ENCODE peak calls at places on chromosomes 1 and 21, in six cellular contexts. G, V, F, E, A and I are unnamed samples.

GRCh38 chr1:45172015-45172414 is 34.4 kb downstream of the ZSWIM5 start:
- DNase-seq in G (no peak), V (no peak), F (no peak), E (no peak), A (peak), I (no peak)

GRCh38 chr1:218584418-218585155 is 239.5 kb downstream of the TGFB2 start:
- DNase-seq in G (peak), V (peak), F (no peak), E (no peak), A (peak), I (no peak)

GRCh38 chr1:36400825-36401601 is 3.3 kb upstream of the LSM10 start:
- DNase-seq in G (peak), V (no peak), F (peak), E (peak), A (no peak), I (peak)

GRCh38 chr1:65022264-65022663 is 55.9 kb upstream of the JAK1 start:
- DNase-seq in G (no peak), V (no peak), F (no peak), E (no peak), A (no peak), I (no peak)

GRCh38 chr1:52192024-52192423 is 50.1 kb downstream of the ZFYVE9 start:
- DNase-seq in G (no peak), V (no peak), F (no peak), E (no peak), A (no peak), I (no peak)

GRCh38 chr1:207628776-207629175 is 16.2 kb upstream of the CR1L start:
- DNase-seq in G (no peak), V (no peak), F (no peak), E (no peak), A (peak), I (no peak)

GRCh38 chr1:53517821-53518352 is 58.7 kb downstream of the DMRTB1 start:
- DNase-seq in G (no peak), V (no peak), F (no peak), E (no peak), A (no peak), I (no peak)

GRCh38 chr1:8077120-8077573 is 51.0 kb upstream of the ERRFI1 start:
- DNase-seq in G (peak), V (peak), F (no peak), E (peak), A (peak), I (peak)

GRCh38 chr21:44421901-44422840 is 33.1 kb upstream of the LRRC3 start:
- DNase-seq in G (no peak), V (no peak), F (no peak), E (no peak), A (no peak), I (no peak)

GRCh38 chr1:76068542-76068941 is 6.0 kb upstream of the ST6GALNAC3 start:
- DNase-seq in G (peak), V (peak), F (no peak), E (no peak), A (peak), I (no peak)

GRCh38 chr1:2459757-2460156 is 16.3 kb upstream of the PLCH2 start:
- DNase-seq in G (no peak), V (peak), F (no peak), E (no peak), A (peak), I (no peak)

GRCh38 chr1:75265792-75266191 is 131.6 kb downstream of the LHX8 start:
- DNase-seq in G (peak), V (peak), F (no peak), E (no peak), A (peak), I (peak)

GRCh38 chr21:45555557-45556301 is 13.5 kb upstream of the SLC19A1 start:
- DNase-seq in G (peak), V (peak), F (no peak), E (peak), A (peak), I (peak)

GRCh38 chr1:112359961-112360767 is 35.9 kb upstream of the CTTNBP2NL start:
- DNase-seq in G (peak), V (peak), F (peak), E (peak), A (no peak), I (peak)

GRCh38 chr1:18649713-18650370 is 19.2 kb downstream of the PAX7 start:
- DNase-seq in G (no peak), V (no peak), F (no peak), E (no peak), A (no peak), I (peak)

GRCh38 chr1:208541225-208541855 is 297.2 kb upstream of the PLXNA2 start:
- DNase-seq in G (no peak), V (no peak), F (no peak), E (no peak), A (peak), I (no peak)

GRCh38 chr1:182768973-182769372 is 20.6 kb upstream of the NPL start:
- DNase-seq in G (no peak), V (peak), F (no peak), E (no peak), A (no peak), I (no peak)

GRCh38 chr1:178931843-178932551 is 61.1 kb upstream of the ANGPTL1 start:
- DNase-seq in G (peak), V (no peak), F (peak), E (peak), A (no peak), I (no peak)

GRCh38 chr1:223417444-223417843 is 24.2 kb downstream of the CCDC185 start:
- DNase-seq in G (no peak), V (peak), F (no peak), E (no peak), A (no peak), I (no peak)

GRCh38 chr1:165289556-165289955 is 67.0 kb downstream of the LMX1A start:
- DNase-seq in G (no peak), V (no peak), F (no peak), E (no peak), A (no peak), I (no peak)

GRCh38 chr1:9382923-9383491 is 90.3 kb downstream of the SPSB1 start:
- DNase-seq in G (no peak), V (no peak), F (no peak), E (no peak), A (no peak), I (no peak)

GRCh38 chr1:9385801-9386573 is 93.3 kb downstream of the SPSB1 start:
- DNase-seq in G (peak), V (no peak), F (no peak), E (no peak), A (no peak), I (no peak)

GRCh38 chr1:9388628-9389184 is 96.0 kb downstream of the SPSB1 start:
- DNase-seq in G (peak), V (no peak), F (no peak), E (peak), A (peak), I (peak)

GRCh38 chr1:9384751-9385245 is 92.1 kb downstream of the SPSB1 start:
- DNase-seq in G (peak), V (no peak), F (no peak), E (peak), A (no peak), I (no peak)

DNA sequence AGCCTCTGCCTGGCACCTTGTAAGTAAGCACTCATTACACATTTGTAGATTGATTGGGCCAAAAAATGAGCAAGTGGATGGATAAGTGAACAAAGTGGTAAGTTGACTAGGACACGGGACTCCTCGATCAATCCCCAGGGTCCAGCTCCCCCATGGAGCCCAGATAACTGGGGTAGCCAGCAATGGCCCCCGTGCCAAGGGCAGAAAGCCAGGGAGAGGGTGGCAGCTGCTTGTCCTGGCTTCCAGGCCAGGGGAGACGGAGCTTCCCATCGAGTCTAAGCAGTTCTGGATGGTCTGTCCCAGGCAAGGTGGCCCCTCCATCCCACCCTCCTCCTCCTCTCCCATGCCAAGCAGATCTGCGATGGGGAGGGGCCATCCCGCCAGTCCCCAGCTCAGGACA is 91.4 kb downstream of the SPSB1 start:
- DNase-seq in G (no peak), V (no peak), F (no peak), E (no peak), A (no peak), I (no peak)
- H3K27ac ChIP-seq in G (no peak), V (no peak), F (peak), E (peak), A (no peak), I (no peak)

DNA sequence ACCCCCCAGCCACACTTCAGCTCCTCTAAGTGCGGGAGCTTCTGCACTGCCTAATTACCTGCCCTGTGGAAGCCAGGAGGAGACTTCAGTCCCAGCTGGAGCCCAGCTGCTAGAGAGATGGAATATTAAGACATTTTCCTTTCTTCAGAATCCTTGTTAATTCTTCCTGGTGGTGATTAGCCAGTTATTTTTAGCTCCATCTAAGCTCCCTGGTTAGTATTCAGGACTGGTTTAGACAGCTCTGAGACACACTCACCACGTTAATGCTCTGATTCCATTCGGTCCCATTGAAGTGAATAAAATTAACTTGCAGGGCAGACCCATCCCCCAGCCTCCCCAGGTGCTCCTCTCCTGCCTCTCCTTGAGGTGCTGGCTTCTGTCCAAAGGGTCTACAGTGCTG is 117.6 kb upstream of the ATP1A1 start:
- DNase-seq in G (no peak), V (no peak), F (no peak), E (no peak), A (no peak), I (no peak)
- H3K27ac ChIP-seq in G (peak), V (no peak), F (no peak), E (no peak), A (no peak), I (no peak)

GRCh38 chr1:212952596-212952995 is 2.3 kb downstream of the VASH2 start:
- DNase-seq in G (no peak), V (no peak), F (no peak), E (no peak), A (no peak), I (no peak)

GRCh38 chr1:212954514-212954913 is 4.2 kb downstream of the VASH2 start:
- DNase-seq in G (no peak), V (no peak), F (no peak), E (no peak), A (no peak), I (no peak)

GRCh38 chr1:212950243-212951057 is at the start of gene VASH2:
- DNase-seq in G (peak), V (peak), F (peak), E (peak), A (peak), I (peak)

GRCh38 chr1:212949771-212950170 is 570 bp upstream of the VASH2 start:
- DNase-seq in G (no peak), V (no peak), F (no peak), E (no peak), A (no peak), I (no peak)

GRCh38 chr1:212951058-212951923 is 950 bp downstream of the VASH2 start:
- DNase-seq in G (peak), V (no peak), F (no peak), E (no peak), A (no peak), I (no peak)
- H3K27ac ChIP-seq in G (no peak), V (no peak), F (no peak), E (no peak), A (no peak), I (no peak)

GRCh38 chr1:30748699-30749401 is 8.7 kb downstream of the LAPTM5 start:
- DNase-seq in G (peak), V (no peak), F (no peak), E (no peak), A (no peak), I (no peak)
- H3K27ac ChIP-seq in G (peak), V (no peak), F (peak), E (no peak), A (no peak), I (no peak)

DNA sequence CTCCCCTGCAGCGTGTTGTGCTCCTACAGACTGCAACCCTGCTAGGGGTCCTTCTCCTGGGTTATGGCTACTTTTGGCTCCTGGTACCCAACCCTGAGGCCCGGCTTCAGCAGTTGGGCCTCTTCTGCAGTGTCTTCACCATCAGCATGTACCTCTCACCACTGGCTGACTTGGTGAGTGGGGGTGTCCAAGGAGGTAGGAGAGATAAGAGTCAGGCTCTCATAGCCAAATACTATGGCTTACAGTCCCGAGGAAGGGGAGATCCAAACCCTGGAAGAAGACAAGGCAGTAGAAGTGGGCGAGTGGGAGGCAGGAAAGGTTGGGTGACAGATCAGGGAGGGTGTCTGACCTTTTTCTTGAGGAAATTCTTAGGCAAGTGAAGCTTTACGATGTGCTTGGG is 1.9 kb downstream of the SLC50A1 start:
- DNase-seq in G (no peak), V (no peak), F (no peak), E (no peak), A (no peak), I (no peak)
- H3K27ac ChIP-seq in G (no peak), V (no peak), F (no peak), E (no peak), A (no peak), I (no peak)

GRCh38 chr1:159916240-159917051 is 8.9 kb downstream of the TAGLN2 start:
- DNase-seq in G (peak), V (peak), F (no peak), E (no peak), A (peak), I (peak)

GRCh38 chr1:159911668-159912067 is 11.7 kb upstream of the CFAP45 start:
- DNase-seq in G (peak), V (no peak), F (no peak), E (no peak), A (no peak), I (no peak)

GRCh38 chr1:159915571-159916239 is 9.6 kb downstream of the TAGLN2 start:
- DNase-seq in G (no peak), V (no peak), F (no peak), E (no peak), A (no peak), I (peak)

GRCh38 chr1:159913451-159914192 is 11.7 kb downstream of the TAGLN2 start:
- DNase-seq in G (no peak), V (no peak), F (no peak), E (no peak), A (peak), I (peak)

DNA sequence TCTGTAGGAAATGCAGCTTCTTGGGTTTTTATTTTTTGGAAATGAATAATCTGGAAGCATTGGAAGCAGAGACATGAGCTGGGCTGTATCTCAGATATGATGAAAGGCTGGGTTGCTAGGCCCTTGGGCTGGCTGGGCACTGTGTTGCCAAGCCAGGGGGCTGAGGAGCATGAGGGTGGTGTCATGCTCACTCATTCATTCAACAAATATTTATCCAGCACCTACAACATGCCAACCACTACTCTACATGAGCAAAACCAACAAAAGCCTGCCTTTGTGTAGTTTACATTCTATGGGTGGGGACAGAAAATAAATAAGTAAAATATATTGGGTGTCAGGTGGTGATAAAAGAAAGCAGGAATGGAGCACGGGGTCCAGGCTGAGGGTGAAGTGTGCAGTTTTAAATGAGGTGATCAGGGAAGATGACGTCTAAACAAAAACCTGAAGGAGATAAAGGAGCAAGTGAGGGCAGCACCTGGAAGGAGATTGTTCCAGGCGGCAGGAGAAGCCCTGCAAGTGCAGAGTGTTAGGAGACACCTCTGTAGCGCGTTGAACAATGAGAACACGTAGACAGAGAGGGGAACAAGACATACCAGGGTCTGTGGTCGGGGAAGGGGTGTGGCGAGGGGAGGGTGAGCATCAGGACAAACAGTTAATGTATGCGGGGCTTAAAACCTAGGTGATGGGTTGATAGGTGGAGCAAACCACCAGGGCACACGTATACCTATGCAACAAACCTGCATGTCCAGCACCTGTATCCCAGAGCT is 10.9 kb downstream of the TAGLN2 start:
- DNase-seq in G (no peak), V (no peak), F (no peak), E (no peak), A (peak), I (peak)
- H3K27ac ChIP-seq in G (no peak), V (no peak), F (no peak), E (no peak), A (peak), I (peak)

DNA sequence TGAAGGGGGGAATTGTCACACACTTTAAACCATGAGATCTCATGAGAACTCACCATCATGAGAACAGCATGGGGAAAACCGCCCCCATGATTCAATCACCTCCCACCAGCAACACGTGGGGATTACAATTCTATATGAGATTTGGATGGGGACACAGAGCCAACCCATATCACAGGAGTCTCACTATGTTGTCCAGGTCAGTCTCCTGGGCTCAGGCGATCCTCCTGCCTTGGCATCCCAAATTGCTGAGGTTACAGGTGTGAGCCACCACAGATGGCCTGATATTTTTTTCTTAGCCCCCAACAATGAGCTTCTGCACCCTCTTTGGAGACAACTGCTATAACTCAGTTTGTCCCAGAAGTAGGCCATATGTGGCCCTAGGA is 22.5 kb upstream of the MORC3 start:
- DNase-seq in G (no peak), V (no peak), F (no peak), E (no peak), A (no peak), I (no peak)
- H3K27ac ChIP-seq in G (no peak), V (no peak), F (peak), E (no peak), A (peak), I (no peak)

GRCh38 chr21:34744801-34745200 is 76.0 kb downstream of the CLIC6 start:
- DNase-seq in G (no peak), V (no peak), F (no peak), E (no peak), A (no peak), I (no peak)

GRCh38 chr21:34743285-34743684 is 74.5 kb downstream of the CLIC6 start:
- DNase-seq in G (no peak), V (no peak), F (no peak), E (no peak), A (peak), I (no peak)

GRCh38 chr21:34748862-34749261 is 80.1 kb downstream of the CLIC6 start:
- DNase-seq in G (no peak), V (no peak), F (no peak), E (no peak), A (no peak), I (no peak)

GRCh38 chr21:34743831-34744230 is 75.0 kb downstream of the CLIC6 start:
- DNase-seq in G (no peak), V (peak), F (peak), E (no peak), A (peak), I (no peak)

GRCh38 chr21:34745557-34746255 is 76.9 kb downstream of the CLIC6 start:
- DNase-seq in G (peak), V (peak), F (peak), E (peak), A (peak), I (peak)
- H3K27ac ChIP-seq in G (peak), V (no peak), F (peak), E (no peak), A (no peak), I (peak)

DNA sequence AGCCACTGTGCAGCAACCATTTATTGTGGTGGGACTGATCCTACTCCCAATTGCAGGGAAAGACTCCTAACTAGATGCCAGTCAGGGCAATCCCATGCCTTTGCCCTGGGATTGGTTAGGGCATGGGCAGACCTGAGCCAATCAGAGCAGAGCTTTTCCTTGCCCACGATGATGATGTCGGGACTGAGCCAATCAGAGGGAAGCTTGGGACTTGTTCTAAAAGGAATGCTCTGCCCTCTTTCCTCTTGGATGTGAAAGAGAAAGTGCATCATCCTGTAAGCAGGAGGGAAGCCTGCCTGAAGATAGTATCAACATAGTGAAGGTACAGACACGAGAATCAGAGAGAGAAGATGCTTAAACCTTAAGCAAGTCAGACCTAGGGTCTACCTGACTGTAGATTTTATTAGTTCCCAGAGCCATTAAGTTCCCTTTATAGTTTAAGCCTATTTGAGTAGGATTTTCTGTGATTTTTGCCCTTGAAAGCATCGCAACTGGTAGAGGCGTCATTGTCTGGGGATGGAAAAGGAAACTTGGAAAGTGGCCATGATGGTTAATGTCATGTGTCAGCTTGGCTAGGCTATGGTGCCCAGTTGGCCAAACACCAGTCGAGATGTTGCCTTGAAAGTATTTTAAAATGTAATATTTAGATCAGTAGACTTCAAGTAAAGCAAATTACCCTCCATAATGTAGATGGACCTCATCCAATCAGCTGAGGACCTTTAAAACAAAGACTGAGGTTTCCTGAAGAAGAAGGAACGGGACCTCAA is 19.9 kb downstream of the IRF2BP2 start:
- DNase-seq in G (peak), V (no peak), F (no peak), E (no peak), A (no peak), I (no peak)
- H3K27ac ChIP-seq in G (no peak), V (no peak), F (peak), E (peak), A (no peak), I (no peak)

GRCh38 chr1:114745351-114745750 is 12.4 kb downstream of the CSDE1 start:
- DNase-seq in G (no peak), V (peak), F (no peak), E (no peak), A (no peak), I (no peak)
- H3K27ac ChIP-seq in G (no peak), V (peak), F (no peak), E (peak), A (no peak), I (no peak)